ENCODE peak calls at places on chromosomes 12 and 14, in four cellular contexts. R is heart right ventricle, U is esophagus squamous epithelium, N is adrenal gland. J is an unnamed sample.

GRCh38 chr14:92288994-92289393 is 34.0 kb upstream of the SLC24A4 start:
- DNase-seq in R (no peak), U (no peak), N (no peak), J (no peak)

GRCh38 chr12:116442981-116443380 is 116.2 kb upstream of the MAP1LC3B2 start:
- DNase-seq in N (no peak), U (no peak), R (no peak), J (no peak)

GRCh38 chr12:98595152-98595988 is 1.9 kb downstream of the SLC25A3 start:
- DNase-seq in R (no peak), U (no peak), N (no peak), J (no peak)

GRCh38 chr12:12403264-12404248 is 46.7 kb downstream of the BORCS5 start:
- DNase-seq in N (no peak), R (no peak), U (no peak), J (no peak)

GRCh38 chr12:111319600-111320232 is 49.2 kb downstream of the PHETA1 start:
- DNase-seq in R (no peak), U (no peak), N (no peak), J (no peak)

GRCh38 chr12:88538250-88538649 is 42.0 kb downstream of the KITLG start:
- DNase-seq in U (no peak), R (no peak), N (no peak), J (no peak)

GRCh38 chr12:12611512-12612306 is at the start of gene CREBL2:
- DNase-seq in R (peak; percentile 93), N (peak; percentile 98), U (peak; percentile 82), J (peak; percentile 96)

GRCh38 chr14:57346741-57347140 is 43.6 kb upstream of the NAA30 start:
- DNase-seq in U (no peak), R (no peak), N (no peak), J (no peak)

GRCh38 chr14:24310666-24311604 is at the start of gene LTB4R:
- DNase-seq in U (no peak), R (peak; percentile 83), N (peak; percentile 89), J (peak; percentile 86)

GRCh38 chr12:5456906-5457305 is 25.0 kb downstream of the NTF3 start:
- DNase-seq in N (no peak), U (no peak), R (no peak), J (no peak)

GRCh38 chr12:15164997-15165659 is 56.1 kb downstream of the RERG start:
- DNase-seq in R (no peak), N (peak; percentile 76), U (no peak), J (no peak)

GRCh38 chr14:99522025-99522401 is 40.8 kb downstream of the CCNK start:
- DNase-seq in R (no peak), N (no peak), U (no peak), J (peak; percentile 39)

GRCh38 chr12:80565276-80565675 is 121.2 kb downstream of the PTPRQ start:
- DNase-seq in N (no peak), R (no peak), U (no peak), J (no peak)

GRCh38 chr12:108681317-108681716 is 47.6 kb upstream of the SELPLG start:
- DNase-seq in U (no peak), N (no peak), R (no peak), J (no peak)

GRCh38 chr12:11836282-11836963 is 186.9 kb downstream of the ETV6 start:
- DNase-seq in R (no peak), N (peak; percentile 69), U (peak; percentile 31), J (peak; percentile 77)

GRCh38 chr12:58703911-58704310 is 216.4 kb downstream of the LRIG3 start:
- DNase-seq in U (no peak), N (no peak), R (no peak), J (no peak)

GRCh38 chr14:90426663-90427062 is 29.8 kb downstream of the CALM1 start:
- DNase-seq in N (peak; percentile 67), U (no peak), R (peak; percentile 59), J (no peak)

GRCh38 chr14:64549805-64550538 is at the start of gene PPP1R36:
- DNase-seq in N (no peak), U (no peak), R (peak; percentile 61), J (peak; percentile 69)

GRCh38 chr12:90953956-90954421 is 987 bp downstream of the CCER1 start:
- DNase-seq in R (peak; percentile 11), N (no peak), U (no peak), J (no peak)

GRCh38 chr14:95692109-95692508 is 5.9 kb downstream of the TCL1B start:
- DNase-seq in R (no peak), U (no peak), N (no peak), J (no peak)

GRCh38 chr12:46471404-46471803 is 98.8 kb upstream of the SLC38A2 start:
- DNase-seq in R (no peak), U (no peak), N (no peak), J (no peak)

GRCh38 chr12:5716221-5716620 is 228.8 kb downstream of the ANO2 start:
- DNase-seq in N (peak; percentile 9), U (no peak), R (no peak), J (no peak)

GRCh38 chr14:34218866-34219265 is 243.2 kb downstream of the SPTSSA start:
- DNase-seq in U (no peak), N (no peak), R (no peak), J (no peak)

GRCh38 chr14:61561657-61562276 is 133.5 kb upstream of the HIF1A start:
- DNase-seq in N (peak; percentile 96), R (peak; percentile 41), U (peak; percentile 22), J (peak; percentile 66)

GRCh38 chr12:9064815-9065606 is 50.7 kb downstream of the A2M start:
- DNase-seq in N (peak; percentile 87), R (peak; percentile 75), U (no peak), J (peak; percentile 94)

GRCh38 chr14:103846569-103847438 is 571 bp downstream of the PPP1R13B start:
- DNase-seq in R (peak; percentile 70), N (peak; percentile 62), U (no peak), J (peak; percentile 67)

GRCh38 chr12:26123482-26123980 is 1.3 kb downstream of the BHLHE41 start:
- DNase-seq in N (no peak), R (no peak), U (no peak), J (no peak)

GRCh38 chr12:43501705-43502104 is 50.3 kb downstream of the ADAMTS20 start:
- DNase-seq in U (no peak), N (no peak), R (no peak), J (no peak)

GRCh38 chr14:75303415-75303814 is 24.8 kb downstream of the FOS start:
- DNase-seq in U (no peak), N (peak; percentile 91), R (peak; percentile 39), J (peak; percentile 70)

GRCh38 chr12:126512916-126513913 is 1448.0 kb downstream of the AACS start:
- DNase-seq in R (no peak), U (no peak), N (no peak), J (no peak)

GRCh38 chr14:37586783-37587428 is 8.1 kb downstream of the FOXA1 start:
- DNase-seq in U (no peak), N (no peak), R (no peak), J (no peak)

GRCh38 chr14:35435177-35435576 is 30.6 kb upstream of the NFKBIA start:
- DNase-seq in R (no peak), U (no peak), N (no peak), J (no peak)

GRCh38 chr12:51905507-51906438 is 1.5 kb upstream of the ACVRL1 start:
- DNase-seq in U (no peak), N (peak; percentile 80), R (peak; percentile 72), J (peak; percentile 81)
- H3K4me1 ChIP-seq in U (peaks cover 23% of the 10 kb centered on the region), N (peaks cover 32% of the 10 kb centered on the region), R (peaks cover 29% of the 10 kb centered on the region), J (peaks cover 58% of the 10 kb centered on the region)

GRCh38 chr14:45990252-45990651 is 661.3 kb downstream of the RPL10L start:
- DNase-seq in R (no peak), U (no peak), N (no peak), J (no peak)
- TF ChIP-seq CTCF in R (no peak), U (no peak), N (peak; percentile 11), J (no peak)

GRCh38 chr14:68210729-68211299 is 391.2 kb downstream of the RAD51B start:
- DNase-seq in N (peak; percentile 59), U (no peak), R (no peak), J (no peak)
- H3K4me1 ChIP-seq in N (peaks cover 26% of the 10 kb centered on the region), U (peaks cover 13% of the 10 kb centered on the region), R (peaks cover 4% of the 10 kb centered on the region), J (peaks cover 29% of the 10 kb centered on the region)

GRCh38 chr14:22264759-22265158 is 324.3 kb downstream of the DAD1 start:
- DNase-seq in N (no peak), R (no peak), U (no peak), J (no peak)

GRCh38 chr14:22263961-22264360 is 325.1 kb downstream of the DAD1 start:
- DNase-seq in N (no peak), U (no peak), R (no peak), J (no peak)

GRCh38 chr14:22266141-22266442 is 322.9 kb downstream of the DAD1 start:
- DNase-seq in N (no peak), U (no peak), R (no peak), J (no peak)

GRCh38 chr14:22266683-22267082 is 322.3 kb downstream of the DAD1 start:
- DNase-seq in U (no peak), R (no peak), N (no peak), J (no peak)

GRCh38 chr14:22265319-22266140 is 323.5 kb downstream of the DAD1 start:
- DNase-seq in N (peak; percentile 58), R (no peak), U (no peak), J (no peak)
- TF ChIP-seq CTCF in N (no peak), R (peak; percentile 17), U (no peak), J (no peak)

DNA sequence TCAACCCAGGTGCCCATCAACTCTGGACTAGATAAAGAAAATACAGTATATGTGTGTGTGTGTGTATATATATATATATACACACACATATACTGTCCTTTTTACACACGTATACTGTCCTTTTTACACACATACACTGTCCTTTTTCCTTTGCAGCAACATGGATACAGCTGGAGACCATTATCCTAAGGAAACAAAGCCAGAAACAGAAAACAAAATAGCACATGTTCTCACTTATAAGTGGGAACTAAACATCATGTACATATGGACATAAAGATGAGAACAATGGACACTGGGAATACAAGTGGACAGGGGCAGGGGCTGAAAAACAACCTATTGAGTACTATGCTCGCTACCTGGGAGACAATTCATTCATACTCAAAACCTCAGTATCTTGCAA is 23.8 kb downstream of the VDR start:
- DNase-seq in N (no peak), U (no peak), R (no peak), J (no peak)
- H3K4me1 ChIP-seq in N (peaks cover 12% of the 10 kb centered on the region), U (peaks cover 16% of the 10 kb centered on the region), R (no peaks in the 10 kb centered on the region), J (peaks cover 37% of the 10 kb centered on the region)